ENCODE peak calls at places on chromosomes 16 and 17, in five cellular contexts. V is HCEC 1CT; E is prostate gland; X is activated CD8-positive, alpha-beta memory T cell treated with anti-CD3 and anti-CD28 coated beads for 4 hours; C is stimulated activated CD4-positive, alpha-beta T cell treated with anti-CD3 and anti-CD28 coated beads, Interleukin-15, amount 100 ng/mL, for 1 hour. L is an unnamed sample.

GRCh38 chr16:52182840-52183239 is 364.1 kb downstream of the TOX3 start:
- DNase-seq in V (no peak), E (no peak), X (no peak), C (no peak), L (no peak)

GRCh38 chr16:67161595-67162058 is 1.9 kb downstream of the FBXL8 start:
- DNase-seq in V (no peak), E (peak; percentile 41), X (no peak), C (no peak), L (no peak)

GRCh38 chr17:3788200-3788599 is 12.8 kb downstream of the ITGAE start:
- DNase-seq in V (peak; percentile 4), E (no peak), X (no peak), C (no peak), L (no peak)

GRCh38 chr16:84150926-84151325 is 5.8 kb downstream of the DNAAF1 start:
- DNase-seq in V (no peak), E (no peak), X (no peak), C (no peak), L (no peak)

GRCh38 chr17:10725262-10725661 is 4.6 kb downstream of the TMEM220 start:
- DNase-seq in V (no peak), E (no peak), X (no peak), C (no peak), L (no peak)

GRCh38 chr16:17470002-17470870 is 524 bp downstream of the XYLT1 start:
- DNase-seq in V (no peak), E (no peak), X (no peak), C (no peak), L (no peak)

GRCh38 chr17:65381160-65381559 is 180.3 kb downstream of the AXIN2 start:
- DNase-seq in V (no peak), E (no peak), X (no peak), C (no peak), L (no peak)

GRCh38 chr17:62680541-62681052 is 53.1 kb downstream of the MRC2 start:
- DNase-seq in V (no peak), E (no peak), X (no peak), C (no peak), L (no peak)

GRCh38 chr17:35337364-35337763 is 36.1 kb downstream of the SLFN11 start:
- DNase-seq in V (no peak), E (no peak), X (no peak), C (no peak), L (no peak)

GRCh38 chr17:48570325-48571023 is 7.7 kb downstream of the HOXB4 start:
- DNase-seq in V (no peak), E (no peak), X (no peak), C (no peak), L (no peak)

GRCh38 chr17:8149419-8150193 is 2.6 kb downstream of the PER1 start:
- DNase-seq in V (no peak), E (no peak), X (no peak), C (no peak), L (no peak)

GRCh38 chr16:77603656-77604055 is 118.7 kb upstream of the NUDT7 start:
- DNase-seq in V (no peak), E (no peak), X (no peak), C (no peak), L (no peak)

GRCh38 chr16:81940781-81941560 is 70.3 kb downstream of the SDR42E1 start:
- DNase-seq in V (peak; percentile 60), E (no peak), X (no peak), C (no peak), L (peak; percentile 84)

GRCh38 chr17:35752471-35752870 is 568 bp downstream of the GAS2L2 start:
- DNase-seq in V (no peak), E (no peak), X (no peak), C (no peak), L (no peak)

GRCh38 chr16:73298562-73298961 is 250.6 kb upstream of the ZFHX3 start:
- DNase-seq in V (no peak), E (no peak), X (no peak), C (no peak), L (no peak)

GRCh38 chr17:2723997-2724782 is 12.6 kb upstream of the CLUH start:
- DNase-seq in V (no peak), E (no peak), X (no peak), C (no peak), L (no peak)

GRCh38 chr17:27858621-27859305 is 34.4 kb downstream of the LYRM9 start:
- DNase-seq in V (no peak), E (no peak), X (no peak), C (no peak), L (no peak)

GRCh38 chr17:72474740-72475477 is 354.1 kb downstream of the SOX9 start:
- DNase-seq in V (no peak), E (no peak), X (no peak), C (no peak), L (no peak)

GRCh38 chr17:47700471-47701449 is 6.8 kb downstream of the TBKBP1 start:
- DNase-seq in V (no peak), E (no peak), X (no peak), C (no peak), L (no peak)

GRCh38 chr16:3306078-3306477 is 781 bp downstream of the ZNF75A start:
- DNase-seq in V (no peak), E (no peak), X (no peak), C (no peak), L (no peak)

GRCh38 chr16:50637716-50638602 is 43.2 kb downstream of the SNX20 start:
- DNase-seq in V (no peak), E (no peak), X (no peak), C (no peak), L (no peak)

GRCh38 chr17:61128671-61129115 is 270.9 kb upstream of the TBX2 start:
- DNase-seq in V (peak; percentile 38), E (no peak), X (no peak), C (no peak), L (no peak)

GRCh38 chr17:40022961-40023541 is 7.8 kb downstream of the CSF3 start:
- DNase-seq in V (no peak), E (peak; percentile 33), X (no peak), C (no peak), L (no peak)

GRCh38 chr17:18004901-18005305 is 32.2 kb downstream of the DRC3 start:
- DNase-seq in V (no peak), E (no peak), X (no peak), C (no peak), L (no peak)

GRCh38 chr17:6893382-6894205 is 62.1 kb upstream of the TEKT1 start:
- DNase-seq in V (no peak), E (no peak), X (no peak), C (no peak), L (no peak)

GRCh38 chr17:73546770-73547345 is 97.4 kb downstream of the SDK2 start:
- DNase-seq in V (no peak), E (peak; percentile 31), X (no peak), C (no peak), L (no peak)

GRCh38 chr16:50797456-50797855 is 55.6 kb downstream of the CYLD start:
- DNase-seq in V (peak; percentile 53), E (no peak), X (no peak), C (no peak), L (no peak)

GRCh38 chr16:55944377-55944802 is 69.2 kb upstream of the CES5A start:
- DNase-seq in V (peak; percentile 20), E (peak; percentile 25), X (no peak), C (peak; percentile 30), L (peak; percentile 33)

GRCh38 chr16:86679490-86679889 is 101.1 kb downstream of the FOXL1 start:
- DNase-seq in V (no peak), E (no peak), X (no peak), C (no peak), L (no peak)

GRCh38 chr16:2963611-2964415 is at the start of gene KREMEN2:
- DNase-seq in V (no peak), E (no peak), X (no peak), C (no peak), L (peak; percentile 85)

GRCh38 chr17:36088559-36089376 is 1.2 kb downstream of the CCL3 start:
- DNase-seq in V (no peak), E (no peak), X (no peak), C (no peak), L (no peak)

GRCh38 chr17:12522743-12523181 is 142.9 kb upstream of the MYOCD start:
- DNase-seq in V (peak; percentile 51), E (peak; percentile 8), X (no peak), C (no peak), L (no peak)

GRCh38 chr17:7854078-7854777 is 638 bp upstream of the TMEM88 start:
- DNase-seq in V (no peak), E (no peak), X (no peak), C (no peak), L (no peak)

GRCh38 chr16:66703359-66704215 is 7.0 kb upstream of the CMTM4 start:
- DNase-seq in V (no peak), E (no peak), X (no peak), C (no peak), L (no peak)

GRCh38 chr16:56828641-56829040 is 36.4 kb upstream of the SLC12A3 start:
- DNase-seq in V (no peak), E (no peak), X (no peak), C (no peak), L (no peak)

GRCh38 chr17:40495140-40495539 is 6.3 kb downstream of the TNS4 start:
- DNase-seq in V (no peak), E (no peak), X (no peak), C (no peak), L (no peak)

GRCh38 chr16:1533443-1533951 is at the start of gene TMEM204:
- DNase-seq in V (peak; percentile 68), E (no peak), X (no peak), C (no peak), L (no peak)

GRCh38 chr17:78903101-78903779 is at the start of gene CEP295NL:
- DNase-seq in V (no peak), E (no peak), X (no peak), C (no peak), L (peak; percentile 21)

L was measured in RKO.